ENCODE peak calls at places on chromosomes 12 and 14, in six cellular contexts. One of them, this sample, is unnamed. For H3K4me1, the result is how much of the 10 kb centered on the place peaks cover.

GRCh38 chr14:96799489-96800056 is 2.4 kb downstream of the VRK1 start:
- DNase-seq in A549: no peak
- DNase-seq in psoas muscle: no peak
- DNase-seq in effector memory CD4-positive, alpha-beta T cell: no peak
- DNase-seq in body of pancreas: no peak
- DNase-seq in GM23248: no peak
- DNase-seq in this sample: no peak

GRCh38 chr12:39875721-39876120 is 230.2 kb downstream of the SLC2A13 start:
- DNase-seq in A549: no peak
- DNase-seq in psoas muscle: no peak
- DNase-seq in effector memory CD4-positive, alpha-beta T cell: no peak
- DNase-seq in body of pancreas: no peak
- DNase-seq in GM23248: no peak
- DNase-seq in this sample: no peak

GRCh38 chr14:78345346-78345745 is 175.2 kb downstream of the NRXN3 start:
- DNase-seq in A549: no peak
- DNase-seq in psoas muscle: no peak
- DNase-seq in effector memory CD4-positive, alpha-beta T cell: no peak
- DNase-seq in body of pancreas: no peak
- DNase-seq in GM23248: no peak
- DNase-seq in this sample: no peak

GRCh38 chr12:111975161-111975931 is 37.6 kb downstream of the TMEM116 start:
- DNase-seq in A549: no peak
- DNase-seq in psoas muscle: no peak
- DNase-seq in effector memory CD4-positive, alpha-beta T cell: no peak
- DNase-seq in body of pancreas: no peak
- DNase-seq in GM23248: no peak
- DNase-seq in this sample: no peak

GRCh38 chr12:955923-956322 is 6.4 kb upstream of the RAD52 start:
- DNase-seq in A549: no peak
- DNase-seq in psoas muscle: no peak
- DNase-seq in effector memory CD4-positive, alpha-beta T cell: no peak
- DNase-seq in body of pancreas: no peak
- DNase-seq in GM23248: no peak
- DNase-seq in this sample: no peak

GRCh38 chr12:116539905-116540482 is 19.2 kb upstream of the MAP1LC3B2 start:
- DNase-seq in A549: no peak
- DNase-seq in psoas muscle: no peak
- DNase-seq in effector memory CD4-positive, alpha-beta T cell: no peak
- DNase-seq in body of pancreas: peak
- DNase-seq in GM23248: peak
- DNase-seq in this sample: no peak

GRCh38 chr14:68444449-68445168 is 348.3 kb downstream of the ZFP36L1 start:
- DNase-seq in A549: no peak
- DNase-seq in psoas muscle: no peak
- DNase-seq in effector memory CD4-positive, alpha-beta T cell: no peak
- DNase-seq in body of pancreas: peak
- DNase-seq in GM23248: peak
- DNase-seq in this sample: no peak

GRCh38 chr14:64730681-64731080 is 26.5 kb downstream of the PLEKHG3 start:
- DNase-seq in A549: no peak
- DNase-seq in psoas muscle: peak
- DNase-seq in effector memory CD4-positive, alpha-beta T cell: no peak
- DNase-seq in body of pancreas: no peak
- DNase-seq in GM23248: no peak
- DNase-seq in this sample: peak

GRCh38 chr14:44657153-44657552 is 150.1 kb upstream of the FSCB start:
- DNase-seq in A549: no peak
- DNase-seq in psoas muscle: no peak
- DNase-seq in effector memory CD4-positive, alpha-beta T cell: no peak
- DNase-seq in body of pancreas: no peak
- DNase-seq in GM23248: no peak
- DNase-seq in this sample: no peak

GRCh38 chr14:61616524-61617185 is 78.7 kb upstream of the HIF1A start:
- DNase-seq in A549: no peak
- DNase-seq in psoas muscle: no peak
- DNase-seq in effector memory CD4-positive, alpha-beta T cell: no peak
- DNase-seq in body of pancreas: no peak
- DNase-seq in GM23248: peak
- DNase-seq in this sample: no peak

GRCh38 chr14:96362071-96362964 is 823 bp downstream of the ATG2B start:
- DNase-seq in A549: peak
- DNase-seq in psoas muscle: no peak
- DNase-seq in effector memory CD4-positive, alpha-beta T cell: peak
- DNase-seq in body of pancreas: peak
- DNase-seq in GM23248: peak
- DNase-seq in this sample: peak

GRCh38 chr12:51269174-51270066 is 795 bp downstream of the SMAGP start:
- DNase-seq in A549: peak
- DNase-seq in psoas muscle: peak
- DNase-seq in effector memory CD4-positive, alpha-beta T cell: peak
- DNase-seq in body of pancreas: peak
- DNase-seq in GM23248: peak
- DNase-seq in this sample: peak

GRCh38 chr14:69312608-69313007 is 52.6 kb downstream of the GALNT16 start:
- DNase-seq in A549: no peak
- DNase-seq in psoas muscle: no peak
- DNase-seq in effector memory CD4-positive, alpha-beta T cell: no peak
- DNase-seq in body of pancreas: no peak
- DNase-seq in GM23248: no peak
- DNase-seq in this sample: no peak

GRCh38 chr12:91105807-91106206 is 5.5 kb downstream of the LUM start:
- DNase-seq in A549: no peak
- DNase-seq in psoas muscle: no peak
- DNase-seq in effector memory CD4-positive, alpha-beta T cell: no peak
- DNase-seq in body of pancreas: no peak
- DNase-seq in GM23248: no peak
- DNase-seq in this sample: no peak

GRCh38 chr12:6667559-6668210 is 4.8 kb upstream of the ING4 start:
- DNase-seq in A549: peak
- DNase-seq in psoas muscle: no peak
- DNase-seq in effector memory CD4-positive, alpha-beta T cell: no peak
- DNase-seq in body of pancreas: no peak
- DNase-seq in GM23248: peak
- DNase-seq in this sample: no peak

GRCh38 chr12:110102255-110102654 is 21.9 kb upstream of the IFT81 start:
- DNase-seq in A549: peak
- DNase-seq in psoas muscle: no peak
- DNase-seq in effector memory CD4-positive, alpha-beta T cell: peak
- DNase-seq in body of pancreas: peak
- DNase-seq in GM23248: peak
- DNase-seq in this sample: no peak

GRCh38 chr14:62819931-62820330 is 225.3 kb downstream of the KCNH5 start:
- DNase-seq in A549: no peak
- DNase-seq in psoas muscle: no peak
- DNase-seq in effector memory CD4-positive, alpha-beta T cell: no peak
- DNase-seq in body of pancreas: no peak
- DNase-seq in GM23248: no peak
- DNase-seq in this sample: no peak

GRCh38 chr12:20212658-20213387 is 155.5 kb upstream of the PDE3A start:
- DNase-seq in A549: peak
- DNase-seq in psoas muscle: peak
- DNase-seq in effector memory CD4-positive, alpha-beta T cell: no peak
- DNase-seq in body of pancreas: peak
- DNase-seq in GM23248: peak
- DNase-seq in this sample: peak

GRCh38 chr12:121990692-121991603 is 30.7 kb upstream of the BCL7A start:
- DNase-seq in A549: peak
- DNase-seq in psoas muscle: no peak
- DNase-seq in effector memory CD4-positive, alpha-beta T cell: no peak
- DNase-seq in body of pancreas: no peak
- DNase-seq in GM23248: peak
- DNase-seq in this sample: no peak

GRCh38 chr12:58841058-58841798 is 79.1 kb downstream of the LRIG3 start:
- DNase-seq in A549: no peak
- DNase-seq in psoas muscle: no peak
- DNase-seq in effector memory CD4-positive, alpha-beta T cell: no peak
- DNase-seq in body of pancreas: no peak
- DNase-seq in GM23248: no peak
- DNase-seq in this sample: no peak

GRCh38 chr12:12722351-12723146 is 5.4 kb downstream of the CDKN1B start:
- DNase-seq in A549: peak
- DNase-seq in psoas muscle: no peak
- DNase-seq in effector memory CD4-positive, alpha-beta T cell: no peak
- DNase-seq in body of pancreas: no peak
- DNase-seq in GM23248: peak
- DNase-seq in this sample: no peak

GRCh38 chr12:64585085-64585484 is 25.2 kb upstream of the RASSF3 start:
- DNase-seq in A549: no peak
- DNase-seq in psoas muscle: no peak
- DNase-seq in effector memory CD4-positive, alpha-beta T cell: no peak
- DNase-seq in body of pancreas: no peak
- DNase-seq in GM23248: no peak
- DNase-seq in this sample: no peak

GRCh38 chr12:64584173-64584555 is 26.1 kb upstream of the RASSF3 start:
- DNase-seq in A549: no peak
- DNase-seq in psoas muscle: no peak
- DNase-seq in effector memory CD4-positive, alpha-beta T cell: no peak
- DNase-seq in body of pancreas: no peak
- DNase-seq in GM23248: no peak
- DNase-seq in this sample: no peak

GRCh38 chr12:64582862-64583261 is 27.4 kb upstream of the RASSF3 start:
- DNase-seq in A549: no peak
- DNase-seq in psoas muscle: no peak
- DNase-seq in effector memory CD4-positive, alpha-beta T cell: no peak
- DNase-seq in body of pancreas: no peak
- DNase-seq in GM23248: no peak
- DNase-seq in this sample: no peak

GRCh38 chr12:64582111-64582510 is 28.2 kb upstream of the RASSF3 start:
- DNase-seq in A549: no peak
- DNase-seq in psoas muscle: no peak
- DNase-seq in effector memory CD4-positive, alpha-beta T cell: no peak
- DNase-seq in body of pancreas: peak
- DNase-seq in GM23248: no peak
- DNase-seq in this sample: no peak

GRCh38 chr12:64583395-64584172 is 26.7 kb upstream of the RASSF3 start:
- DNase-seq in A549: no peak
- DNase-seq in psoas muscle: no peak
- DNase-seq in effector memory CD4-positive, alpha-beta T cell: no peak
- DNase-seq in body of pancreas: no peak
- DNase-seq in GM23248: peak
- DNase-seq in this sample: no peak
- H3K4me1 ChIP-seq in A549: under half
- H3K4me1 ChIP-seq in psoas muscle: under half
- H3K4me1 ChIP-seq in effector memory CD4-positive, alpha-beta T cell: under half
- H3K4me1 ChIP-seq in body of pancreas: under half
- H3K4me1 ChIP-seq in GM23248: under half
- H3K4me1 ChIP-seq in this sample: under half

GRCh38 chr14:51081209-51081608 is 13.7 kb downstream of the TRIM9 start:
- DNase-seq in A549: no peak
- DNase-seq in psoas muscle: no peak
- DNase-seq in effector memory CD4-positive, alpha-beta T cell: no peak
- DNase-seq in body of pancreas: no peak
- DNase-seq in GM23248: peak
- DNase-seq in this sample: no peak

GRCh38 chr14:51079489-51079888 is 15.4 kb downstream of the TRIM9 start:
- DNase-seq in A549: no peak
- DNase-seq in psoas muscle: no peak
- DNase-seq in effector memory CD4-positive, alpha-beta T cell: no peak
- DNase-seq in body of pancreas: no peak
- DNase-seq in GM23248: no peak
- DNase-seq in this sample: peak

GRCh38 chr14:51080622-51081021 is 14.3 kb downstream of the TRIM9 start:
- DNase-seq in A549: no peak
- DNase-seq in psoas muscle: no peak
- DNase-seq in effector memory CD4-positive, alpha-beta T cell: no peak
- DNase-seq in body of pancreas: no peak
- DNase-seq in GM23248: no peak
- DNase-seq in this sample: no peak

GRCh38 chr14:51081712-51082111 is 13.2 kb downstream of the TRIM9 start:
- DNase-seq in A549: no peak
- DNase-seq in psoas muscle: no peak
- DNase-seq in effector memory CD4-positive, alpha-beta T cell: no peak
- DNase-seq in body of pancreas: no peak
- DNase-seq in GM23248: no peak
- DNase-seq in this sample: no peak

GRCh38 chr14:51079085-51079484 is 15.8 kb downstream of the TRIM9 start:
- DNase-seq in A549: no peak
- DNase-seq in psoas muscle: no peak
- DNase-seq in effector memory CD4-positive, alpha-beta T cell: no peak
- DNase-seq in body of pancreas: no peak
- DNase-seq in GM23248: peak
- DNase-seq in this sample: no peak
- H3K4me3 ChIP-seq in A549: no peak
- H3K4me3 ChIP-seq in psoas muscle: no peak
- H3K4me3 ChIP-seq in effector memory CD4-positive, alpha-beta T cell: no peak
- H3K4me3 ChIP-seq in body of pancreas: no peak
- H3K4me3 ChIP-seq in GM23248: no peak
- H3K4me3 ChIP-seq in this sample: no peak

DNA sequence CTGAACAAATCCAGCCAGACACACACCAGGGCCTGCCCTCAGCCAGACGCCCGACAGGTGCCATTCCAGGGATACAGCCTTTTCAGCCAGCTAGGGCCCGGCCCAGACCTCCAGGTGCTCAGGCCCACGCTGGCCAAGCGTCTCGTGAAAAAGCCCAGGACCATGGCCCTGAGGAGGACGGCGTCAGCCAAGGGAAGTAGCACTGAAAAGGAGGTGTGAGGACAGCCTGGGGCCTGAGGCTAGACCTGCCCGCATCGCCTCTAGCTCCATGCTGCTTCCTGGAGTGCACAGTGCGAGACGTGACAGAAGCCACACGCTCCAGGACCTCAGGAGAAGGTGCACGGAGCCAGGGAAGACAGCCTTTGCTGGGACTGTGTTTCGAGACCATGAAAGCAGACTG is 29.8 kb downstream of the GOLGA3 start:
- DNase-seq in A549: no peak
- DNase-seq in psoas muscle: no peak
- DNase-seq in effector memory CD4-positive, alpha-beta T cell: no peak
- DNase-seq in body of pancreas: no peak
- DNase-seq in GM23248: no peak
- DNase-seq in this sample: no peak
- H3K4me1 ChIP-seq in A549: under half
- H3K4me1 ChIP-seq in psoas muscle: under half
- H3K4me1 ChIP-seq in effector memory CD4-positive, alpha-beta T cell: under half
- H3K4me1 ChIP-seq in body of pancreas: under half
- H3K4me1 ChIP-seq in GM23248: under half
- H3K4me1 ChIP-seq in this sample: under half

DNA sequence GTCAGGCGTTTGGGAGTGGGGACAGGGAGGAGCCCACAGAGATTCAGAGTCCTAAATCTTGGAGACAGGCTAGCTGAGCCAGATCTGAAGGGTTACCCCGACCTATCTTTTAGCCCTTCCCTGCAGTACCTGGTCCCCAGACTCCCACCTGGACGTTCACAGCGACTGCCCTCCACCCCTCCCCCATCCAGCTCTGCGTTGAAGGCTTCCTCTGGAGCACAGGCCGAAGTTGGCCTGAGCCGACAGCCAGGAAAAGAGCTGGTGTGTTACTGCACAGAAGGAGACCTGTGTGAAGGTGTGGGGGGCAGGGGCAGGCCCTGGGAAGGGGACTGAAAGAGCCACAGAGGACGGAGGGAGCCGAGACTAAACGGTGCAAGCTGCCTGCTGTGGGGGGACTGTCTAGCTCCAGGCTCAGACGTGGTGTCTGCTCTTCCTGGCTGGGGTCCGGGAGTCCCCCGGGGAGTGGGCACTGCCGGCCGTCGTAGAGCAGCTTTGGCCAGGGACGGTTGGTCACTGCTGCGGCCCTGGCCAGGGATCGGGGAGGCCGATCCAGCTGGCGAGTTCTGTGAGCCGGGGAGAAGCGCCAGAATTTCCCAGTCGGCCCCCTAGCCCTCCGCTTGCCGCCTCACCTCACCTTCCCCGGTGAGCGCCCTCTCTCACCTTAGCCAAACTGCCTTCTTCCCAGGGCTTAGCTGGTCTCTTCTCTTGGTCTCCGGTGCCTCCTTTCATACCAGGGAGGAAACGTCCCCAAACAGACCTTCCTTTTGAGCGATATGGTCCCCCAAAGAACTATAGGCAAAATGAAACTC is 869 bp upstream of the COL2A1 start:
- DNase-seq in A549: no peak
- DNase-seq in psoas muscle: no peak
- DNase-seq in effector memory CD4-positive, alpha-beta T cell: no peak
- DNase-seq in body of pancreas: no peak
- DNase-seq in GM23248: no peak
- DNase-seq in this sample: no peak
- H3K4me3 ChIP-seq in A549: no peak
- H3K4me3 ChIP-seq in psoas muscle: peak
- H3K4me3 ChIP-seq in effector memory CD4-positive, alpha-beta T cell: peak
- H3K4me3 ChIP-seq in body of pancreas: no peak
- H3K4me3 ChIP-seq in GM23248: no peak
- H3K4me3 ChIP-seq in this sample: no peak